ENCODE peak calls at places on chromosomes 3 and 15, in ten cellular contexts. One of them, this sample, is unnamed.

GRCh38 chr15:69885182-69886041 is 212.3 kb downstream of the TLE3 start:
- DNase-seq in right lobe of liver: no peak
- DNase-seq in lower leg skin: no peak
- DNase-seq in stomach: no peak
- DNase-seq in breast epithelium: no peak
- DNase-seq in adrenal gland: no peak
- DNase-seq in transverse colon: no peak
- DNase-seq in HCT116: no peak
- DNase-seq in sigmoid colon: no peak
- DNase-seq in A549: no peak
- DNase-seq in this sample: no peak

GRCh38 chr15:71997691-71998090 is 120.3 kb downstream of the MYO9A start:
- DNase-seq in right lobe of liver: no peak
- DNase-seq in HCT116: no peak
- DNase-seq in stomach: no peak
- DNase-seq in lower leg skin: no peak
- DNase-seq in sigmoid colon: no peak
- DNase-seq in adrenal gland: no peak
- DNase-seq in transverse colon: no peak
- DNase-seq in breast epithelium: no peak
- DNase-seq in A549: no peak
- DNase-seq in this sample: no peak

GRCh38 chr3:188031106-188031505 is 122.9 kb upstream of the LPP start:
- DNase-seq in right lobe of liver: no peak
- DNase-seq in lower leg skin: no peak
- DNase-seq in adrenal gland: no peak
- DNase-seq in breast epithelium: no peak
- DNase-seq in HCT116: no peak
- DNase-seq in stomach: no peak
- DNase-seq in A549: no peak
- DNase-seq in sigmoid colon: no peak
- DNase-seq in transverse colon: no peak
- DNase-seq in this sample: no peak

GRCh38 chr15:80140909-80141308 is 11.9 kb upstream of the FAH start:
- DNase-seq in adrenal gland: no peak
- DNase-seq in right lobe of liver: no peak
- DNase-seq in sigmoid colon: no peak
- DNase-seq in lower leg skin: no peak
- DNase-seq in HCT116: no peak
- DNase-seq in transverse colon: no peak
- DNase-seq in A549: no peak
- DNase-seq in breast epithelium: no peak
- DNase-seq in stomach: no peak
- DNase-seq in this sample: no peak

GRCh38 chr3:80275120-80275519 is 507.3 kb upstream of the ROBO1 start:
- DNase-seq in transverse colon: no peak
- DNase-seq in right lobe of liver: no peak
- DNase-seq in A549: no peak
- DNase-seq in stomach: no peak
- DNase-seq in lower leg skin: no peak
- DNase-seq in adrenal gland: no peak
- DNase-seq in HCT116: no peak
- DNase-seq in sigmoid colon: no peak
- DNase-seq in breast epithelium: no peak
- DNase-seq in this sample: no peak

GRCh38 chr3:146783446-146783845 is 178.3 kb upstream of the PLSCR5 start:
- DNase-seq in HCT116: no peak
- DNase-seq in transverse colon: no peak
- DNase-seq in adrenal gland: no peak
- DNase-seq in right lobe of liver: no peak
- DNase-seq in A549: no peak
- DNase-seq in sigmoid colon: no peak
- DNase-seq in stomach: no peak
- DNase-seq in breast epithelium: no peak
- DNase-seq in lower leg skin: no peak
- DNase-seq in this sample: no peak

GRCh38 chr15:89792106-89792805 is 16.1 kb downstream of the MESP2 start:
- DNase-seq in A549: no peak
- DNase-seq in lower leg skin: no peak
- DNase-seq in right lobe of liver: no peak
- DNase-seq in stomach: no peak
- DNase-seq in adrenal gland: no peak
- DNase-seq in breast epithelium: no peak
- DNase-seq in sigmoid colon: no peak
- DNase-seq in HCT116: no peak
- DNase-seq in transverse colon: no peak
- DNase-seq in this sample: no peak

GRCh38 chr3:42979044-42979962 is at the start of gene GASK1A:
- DNase-seq in transverse colon: peak
- DNase-seq in adrenal gland: peak
- DNase-seq in right lobe of liver: peak
- DNase-seq in A549: no peak
- DNase-seq in sigmoid colon: peak
- DNase-seq in stomach: peak
- DNase-seq in lower leg skin: peak
- DNase-seq in breast epithelium: peak
- DNase-seq in HCT116: no peak
- DNase-seq in this sample: no peak

GRCh38 chr3:188294823-188295487 is 141.0 kb downstream of the LPP start:
- DNase-seq in right lobe of liver: peak
- DNase-seq in HCT116: peak
- DNase-seq in adrenal gland: peak
- DNase-seq in breast epithelium: no peak
- DNase-seq in transverse colon: no peak
- DNase-seq in lower leg skin: no peak
- DNase-seq in sigmoid colon: no peak
- DNase-seq in stomach: peak
- DNase-seq in A549: peak
- DNase-seq in this sample: no peak

GRCh38 chr3:161914703-161915102 is 418.1 kb downstream of the OTOL1 start:
- DNase-seq in transverse colon: peak
- DNase-seq in A549: no peak
- DNase-seq in sigmoid colon: peak
- DNase-seq in right lobe of liver: no peak
- DNase-seq in HCT116: no peak
- DNase-seq in adrenal gland: peak
- DNase-seq in stomach: no peak
- DNase-seq in lower leg skin: peak
- DNase-seq in breast epithelium: no peak
- DNase-seq in this sample: no peak

DNA sequence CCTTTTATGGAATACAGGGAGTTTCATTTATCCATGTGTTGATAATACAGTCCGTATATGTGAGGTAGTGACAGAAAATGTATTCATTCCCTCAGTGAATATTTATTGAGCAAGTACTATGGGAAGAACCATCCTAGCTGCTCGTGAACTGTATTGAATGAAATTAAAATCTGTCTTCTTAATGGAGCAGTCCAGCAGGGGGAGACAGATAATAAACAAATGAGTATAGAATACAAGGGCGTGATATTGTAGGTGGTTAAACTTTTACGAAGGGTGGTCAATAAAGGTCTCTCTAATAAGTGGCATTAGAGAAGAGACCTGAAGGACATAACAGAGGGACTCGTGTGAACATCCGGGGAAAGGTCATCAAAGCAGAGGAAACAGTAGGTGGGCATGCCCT is 62.7 kb upstream of the OSTN start:
- DNase-seq in breast epithelium: no peak
- DNase-seq in lower leg skin: no peak
- DNase-seq in right lobe of liver: no peak
- DNase-seq in stomach: no peak
- DNase-seq in HCT116: peak
- DNase-seq in adrenal gland: no peak
- DNase-seq in sigmoid colon: no peak
- DNase-seq in A549: no peak
- DNase-seq in transverse colon: no peak
- DNase-seq in this sample: no peak
- TF ChIP-seq CTCF in breast epithelium: no peak
- TF ChIP-seq CTCF in lower leg skin: no peak
- TF ChIP-seq CTCF in right lobe of liver: peak
- TF ChIP-seq CTCF in stomach: no peak
- TF ChIP-seq CTCF in HCT116: peak
- TF ChIP-seq CTCF in adrenal gland: peak
- TF ChIP-seq CTCF in sigmoid colon: peak
- TF ChIP-seq CTCF in A549: peak
- TF ChIP-seq CTCF in transverse colon: no peak
- TF ChIP-seq CTCF in this sample: no peak

GRCh38 chr15:94610069-94610863 is 378.9 kb downstream of the MCTP2 start:
- DNase-seq in HCT116: no peak
- DNase-seq in stomach: no peak
- DNase-seq in sigmoid colon: no peak
- DNase-seq in A549: no peak
- DNase-seq in right lobe of liver: no peak
- DNase-seq in lower leg skin: no peak
- DNase-seq in adrenal gland: no peak
- DNase-seq in transverse colon: no peak
- DNase-seq in breast epithelium: no peak
- DNase-seq in this sample: peak

GRCh38 chr15:94611656-94612055 is 380.3 kb downstream of the MCTP2 start:
- DNase-seq in adrenal gland: no peak
- DNase-seq in stomach: no peak
- DNase-seq in lower leg skin: no peak
- DNase-seq in HCT116: no peak
- DNase-seq in right lobe of liver: no peak
- DNase-seq in sigmoid colon: no peak
- DNase-seq in transverse colon: no peak
- DNase-seq in A549: no peak
- DNase-seq in breast epithelium: no peak
- DNase-seq in this sample: no peak

GRCh38 chr15:94602771-94603474 is 371.6 kb downstream of the MCTP2 start:
- DNase-seq in lower leg skin: no peak
- DNase-seq in adrenal gland: no peak
- DNase-seq in breast epithelium: no peak
- DNase-seq in transverse colon: no peak
- DNase-seq in sigmoid colon: no peak
- DNase-seq in stomach: no peak
- DNase-seq in A549: no peak
- DNase-seq in HCT116: no peak
- DNase-seq in right lobe of liver: no peak
- DNase-seq in this sample: peak

DNA sequence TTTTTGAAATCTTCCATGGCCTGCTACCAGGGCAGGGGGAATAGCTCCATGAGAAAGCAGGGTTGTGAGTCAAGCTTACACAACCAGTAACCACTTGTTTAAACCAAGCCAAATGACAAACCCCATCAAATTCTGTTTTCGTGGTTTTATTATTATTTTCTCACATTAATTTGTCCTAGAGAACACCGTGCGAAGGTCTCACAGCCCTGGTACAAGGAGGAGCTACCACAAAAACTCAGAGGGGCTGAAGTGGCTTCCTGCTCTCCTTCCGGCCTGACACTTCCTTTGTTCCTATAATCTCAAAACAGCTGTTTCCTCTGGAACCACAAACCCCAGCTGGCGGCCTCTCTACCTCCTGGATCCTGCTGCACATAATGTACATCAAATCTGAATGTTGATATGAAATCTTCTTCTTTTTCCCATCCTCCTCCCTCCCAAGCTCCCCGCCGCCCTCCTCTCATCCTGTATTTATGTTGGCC is 375.9 kb downstream of the MCTP2 start:
- DNase-seq in A549: no peak
- DNase-seq in stomach: no peak
- DNase-seq in HCT116: no peak
- DNase-seq in sigmoid colon: peak
- DNase-seq in adrenal gland: peak
- DNase-seq in lower leg skin: peak
- DNase-seq in transverse colon: peak
- DNase-seq in breast epithelium: no peak
- DNase-seq in right lobe of liver: no peak
- DNase-seq in this sample: peak
- H3K4me3 ChIP-seq in A549: no peak
- H3K4me3 ChIP-seq in stomach: no peak
- H3K4me3 ChIP-seq in HCT116: no peak
- H3K4me3 ChIP-seq in sigmoid colon: no peak
- H3K4me3 ChIP-seq in adrenal gland: no peak
- H3K4me3 ChIP-seq in lower leg skin: no peak
- H3K4me3 ChIP-seq in transverse colon: no peak
- H3K4me3 ChIP-seq in breast epithelium: no peak
- H3K4me3 ChIP-seq in right lobe of liver: no peak
- H3K4me3 ChIP-seq in this sample: no peak

DNA sequence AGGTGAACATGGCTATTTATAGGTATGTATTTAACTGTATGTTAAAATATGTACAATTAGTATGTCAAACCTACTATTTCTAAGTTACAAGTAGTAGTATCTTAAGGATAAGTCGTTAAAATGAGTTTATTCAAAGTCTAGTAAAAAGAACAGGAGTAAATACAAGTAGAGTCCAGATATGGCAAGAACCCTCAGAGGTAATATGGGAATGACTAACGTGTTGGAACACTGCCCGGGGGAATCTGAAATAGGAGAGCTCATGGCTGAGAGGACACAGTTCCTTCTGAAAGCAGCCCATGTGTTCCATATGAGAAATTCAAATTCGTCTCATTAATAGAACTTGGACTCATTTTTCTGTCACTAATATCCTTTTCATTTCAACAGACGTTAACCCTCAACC is 158.8 kb downstream of the CLSTN2 start:
- DNase-seq in adrenal gland: peak
- DNase-seq in breast epithelium: no peak
- DNase-seq in sigmoid colon: peak
- DNase-seq in right lobe of liver: no peak
- DNase-seq in stomach: peak
- DNase-seq in transverse colon: peak
- DNase-seq in lower leg skin: no peak
- DNase-seq in HCT116: peak
- DNase-seq in A549: no peak
- DNase-seq in this sample: no peak
- TF ChIP-seq POLR2A in adrenal gland: no peak
- TF ChIP-seq POLR2A in breast epithelium: no peak
- TF ChIP-seq POLR2A in sigmoid colon: no peak
- TF ChIP-seq POLR2A in right lobe of liver: no peak
- TF ChIP-seq POLR2A in stomach: no peak
- TF ChIP-seq POLR2A in transverse colon: no peak
- TF ChIP-seq POLR2A in lower leg skin: no peak
- TF ChIP-seq POLR2A in HCT116: no peak
- TF ChIP-seq POLR2A in A549: no peak
- TF ChIP-seq POLR2A in this sample: no peak

DNA sequence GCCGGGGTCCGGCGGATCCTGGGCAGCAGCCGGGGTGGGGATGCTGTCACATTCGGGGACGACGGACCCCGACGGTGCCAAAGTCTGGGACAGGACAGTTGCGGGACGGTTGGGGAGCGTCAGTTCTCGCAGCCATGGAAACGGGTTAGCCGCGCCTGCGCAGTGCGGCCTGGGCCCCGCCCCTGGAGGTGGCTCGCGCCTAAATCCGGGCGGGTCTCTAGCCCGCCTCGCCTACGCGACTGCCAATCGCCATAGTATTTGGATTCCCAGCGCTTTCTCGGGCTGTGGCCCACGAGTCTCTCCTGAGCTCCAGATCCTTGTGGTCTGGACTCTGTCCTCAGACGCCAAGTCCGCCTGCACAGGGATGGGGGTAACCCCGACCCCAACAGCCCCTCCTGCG is at the start of gene ZMYND10:
- DNase-seq in adrenal gland: peak
- DNase-seq in lower leg skin: peak
- DNase-seq in right lobe of liver: peak
- DNase-seq in breast epithelium: peak
- DNase-seq in HCT116: no peak
- DNase-seq in A549: peak
- DNase-seq in transverse colon: peak
- DNase-seq in stomach: peak
- DNase-seq in sigmoid colon: peak
- DNase-seq in this sample: no peak
- TF ChIP-seq CTCF in adrenal gland: no peak
- TF ChIP-seq CTCF in lower leg skin: no peak
- TF ChIP-seq CTCF in right lobe of liver: no peak
- TF ChIP-seq CTCF in breast epithelium: no peak
- TF ChIP-seq CTCF in HCT116: no peak
- TF ChIP-seq CTCF in A549: no peak
- TF ChIP-seq CTCF in transverse colon: no peak
- TF ChIP-seq CTCF in stomach: no peak
- TF ChIP-seq CTCF in sigmoid colon: no peak
- TF ChIP-seq CTCF in this sample: no peak

GRCh38 chr3:36991147-36991546 is 1.8 kb downstream of the EPM2AIP1 start:
- DNase-seq in HCT116: no peak
- DNase-seq in adrenal gland: no peak
- DNase-seq in breast epithelium: no peak
- DNase-seq in stomach: no peak
- DNase-seq in lower leg skin: no peak
- DNase-seq in sigmoid colon: no peak
- DNase-seq in A549: no peak
- DNase-seq in right lobe of liver: no peak
- DNase-seq in transverse colon: no peak
- DNase-seq in this sample: no peak
- H3K4me3 ChIP-seq in HCT116: no peak
- H3K4me3 ChIP-seq in adrenal gland: no peak
- H3K4me3 ChIP-seq in breast epithelium: peak
- H3K4me3 ChIP-seq in stomach: peak
- H3K4me3 ChIP-seq in lower leg skin: no peak
- H3K4me3 ChIP-seq in sigmoid colon: peak
- H3K4me3 ChIP-seq in A549: peak
- H3K4me3 ChIP-seq in right lobe of liver: no peak
- H3K4me3 ChIP-seq in transverse colon: no peak
- H3K4me3 ChIP-seq in this sample: peak